ENCODE peak calls at places on chromosomes 12 and 14, in five cellular contexts. O, N, M, K and B are unnamed samples.

GRCh38 chr14:56002876-56003625 is 115.2 kb upstream of the PELI2 start:
- DNase-seq in M (no peak), O (no peak), N (no peak), K (no peak), B (no peak)

GRCh38 chr12:44259890-44260289 is 424.0 kb downstream of the TMEM117 start:
- DNase-seq in N (no peak), M (no peak), O (no peak), K (no peak), B (no peak)

GRCh38 chr12:115517913-115518312 is 759.6 kb downstream of the MED13L start:
- DNase-seq in K (no peak), O (no peak), M (no peak), N (no peak), B (no peak)

GRCh38 chr12:32108829-32109228 is 2.2 kb downstream of the BICD1 start:
- DNase-seq in K (no peak), O (no peak), M (no peak), N (no peak), B (no peak)

GRCh38 chr12:124752437-124753229 is 111.0 kb downstream of the SCARB1 start:
- DNase-seq in M (no peak), N (no peak), O (peak; percentile 45), K (no peak), B (no peak)

GRCh38 chr12:45613306-45613705 is 116.2 kb upstream of the ARID2 start:
- DNase-seq in N (no peak), K (no peak), O (peak; percentile 80), M (no peak), B (no peak)

GRCh38 chr12:67377541-67377940 is 108.4 kb downstream of the CAND1 start:
- DNase-seq in M (peak; percentile 59), N (no peak), K (no peak), O (no peak), B (no peak)

GRCh38 chr12:52699960-52700359 is 3.4 kb downstream of the KRT77 start:
- DNase-seq in O (no peak), M (no peak), N (no peak), K (no peak), B (no peak)

GRCh38 chr12:77042834-77043233 is 22.5 kb downstream of the E2F7 start:
- DNase-seq in O (no peak), M (no peak), N (no peak), K (no peak), B (no peak)

GRCh38 chr12:57461326-57461903 is 1.8 kb downstream of the GLI1 start:
- DNase-seq in K (peak; percentile 97), N (no peak), M (peak; percentile 38), O (peak; percentile 72), B (peak; percentile 65)

GRCh38 chr12:52670961-52671360 is 9.2 kb downstream of the KRT1 start:
- DNase-seq in N (no peak), O (no peak), M (peak; percentile 94), K (no peak), B (no peak)

GRCh38 chr14:69558774-69559173 is 15.9 kb downstream of the CCDC177 start:
- DNase-seq in N (no peak), O (no peak), K (no peak), M (no peak), B (no peak)

GRCh38 chr12:46227616-46228015 is 41.2 kb downstream of the SLC38A1 start:
- DNase-seq in O (no peak), N (no peak), M (no peak), K (no peak), B (no peak)

GRCh38 chr12:24991209-24992049 is 42.5 kb upstream of the BCAT1 start:
- DNase-seq in M (peak; percentile 21), N (no peak), K (no peak), O (peak; percentile 63), B (peak; percentile 27)

GRCh38 chr12:112013601-112014402 is 576 bp downstream of the ERP29 start:
- DNase-seq in O (peak; percentile 85), K (peak; percentile 88), M (peak; percentile 65), N (peak; percentile 39), B (peak; percentile 56)

GRCh38 chr12:66296171-66296683 is 6.1 kb upstream of the HELB start:
- DNase-seq in O (no peak), K (no peak), N (no peak), M (no peak), B (no peak)

GRCh38 chr14:84591827-84592540 is 938.0 kb upstream of the FLRT2 start:
- DNase-seq in M (no peak), N (no peak), O (no peak), K (no peak), B (no peak)

GRCh38 chr14:64549805-64550538 is at the start of gene PPP1R36:
- DNase-seq in N (no peak), O (peak; percentile 30), M (peak; percentile 73), K (peak; percentile 42), B (no peak)

GRCh38 chr12:40474630-40475029 is 217.6 kb upstream of the CNTN1 start:
- DNase-seq in N (no peak), M (no peak), K (no peak), O (no peak), B (no peak)

GRCh38 chr12:126518596-126519200 is 1453.5 kb downstream of the AACS start:
- DNase-seq in M (no peak), O (peak; percentile 35), K (no peak), N (no peak), B (no peak)

GRCh38 chr12:44930972-44931600 is 55.0 kb upstream of the NELL2 start:
- DNase-seq in O (peak; percentile 59), M (peak; percentile 1), N (no peak), K (no peak), B (peak; percentile 58)

GRCh38 chr12:69987453-69988102 is 162.6 kb downstream of the MYRFL start:
- DNase-seq in N (no peak), M (peak; percentile 83), O (peak; percentile 90), K (no peak), B (no peak)

GRCh38 chr14:37118673-37119366 is 53.6 kb downstream of the SLC25A21 start:
- DNase-seq in N (no peak), K (no peak), M (no peak), O (no peak), B (no peak)

GRCh38 chr14:89367449-89368120 is 49.4 kb downstream of the FOXN3 start:
- DNase-seq in N (no peak), K (no peak), M (no peak), O (no peak), B (no peak)

GRCh38 chr14:89368490-89369477 is 48.2 kb downstream of the FOXN3 start:
- DNase-seq in N (no peak), K (no peak), O (peak; percentile 24), M (no peak), B (no peak)

GRCh38 chr14:89365071-89365801 is 51.8 kb downstream of the FOXN3 start:
- DNase-seq in N (no peak), O (peak; percentile 57), K (no peak), M (peak; percentile 30), B (no peak)

GRCh38 chr14:89364316-89364715 is 52.7 kb downstream of the FOXN3 start:
- DNase-seq in N (no peak), K (no peak), O (no peak), M (no peak), B (no peak)

GRCh38 chr14:89366580-89367448 is 50.2 kb downstream of the FOXN3 start:
- DNase-seq in N (no peak), M (no peak), K (no peak), O (no peak), B (no peak)
- H3K79me1 ChIP-seq in N (peaks cover 15% of the 10 kb centered on the region), M (peaks cover 2% of the 10 kb centered on the region), K (peaks cover 12% of the 10 kb centered on the region), O (peaks cover 45% of the 10 kb centered on the region), B (peaks cover 3% of the 10 kb centered on the region)

GRCh38 chr12:90481748-90482147 is 473.2 kb downstream of the CCER1 start:
- DNase-seq in K (no peak), N (no peak), O (no peak), M (no peak), B (no peak)
- H2BK12ac ChIP-seq in K (no peak overlapping the region), N (no peak overlapping the region), O (no peak overlapping the region), M (no peak overlapping the region), B (no peak overlapping the region)

GRCh38 chr14:96212896-96213295 is 8.3 kb downstream of the BDKRB2 start:
- DNase-seq in M (no peak), N (no peak), K (no peak), O (no peak), B (no peak)
- H3K79me1 ChIP-seq in M (peaks cover 21% of the 10 kb centered on the region), N (no peaks in the 10 kb centered on the region), K (no peaks in the 10 kb centered on the region), O (peaks cover 47% of the 10 kb centered on the region), B (no peaks in the 10 kb centered on the region)

GRCh38 chr12:28446031-28446430 is 255.8 kb downstream of the CCDC91 start:
- DNase-seq in N (no peak), M (no peak), O (no peak), K (no peak), B (no peak)
- H2BK12ac ChIP-seq in N (no peak overlapping the region), M (no peak overlapping the region), O (no peak overlapping the region), K (no peak overlapping the region), B (no peak overlapping the region)